ENCODE peak calls at places on chromosomes 16 and 17, in six cellular contexts. L, C, Q, S, M and U are unnamed samples.
A peak's percentile ranks its signal among the peaks of the same experiment; 100 is the strongest.

GRCh38 chr17:10162034-10162433 is 36.4 kb downstream of the GAS7 start:
- DNase-seq in L (no peak), C (no peak), Q (no peak), S (no peak), M (no peak), U (peak; percentile 47)

GRCh38 chr16:11329080-11329491 is 16.2 kb upstream of the RMI2 start:
- DNase-seq in L (peak; percentile 94), C (peak; percentile 44), Q (no peak), S (peak; percentile 60), M (no peak), U (peak; percentile 74)

GRCh38 chr17:78883090-78883532 is 19.9 kb downstream of the CEP295NL start:
- DNase-seq in L (peak; percentile 86), C (peak; percentile 75), Q (no peak), S (no peak), M (no peak), U (peak; percentile 88)

GRCh38 chr16:81629032-81629802 is 149.9 kb upstream of the PLCG2 start:
- DNase-seq in L (no peak), C (no peak), Q (no peak), S (no peak), M (no peak), U (no peak)

GRCh38 chr17:5485270-5486205 is at the start of gene DERL2:
- DNase-seq in L (peak; percentile 77), C (peak; percentile 44), Q (peak; percentile 52), S (no peak), M (peak; percentile 75), U (no peak)

GRCh38 chr16:13939821-13940220 is 19.9 kb downstream of the ERCC4 start:
- DNase-seq in L (no peak), C (peak; percentile 34), Q (no peak), S (no peak), M (no peak), U (no peak)

GRCh38 chr17:67051155-67051538 is 6.8 kb downstream of the CACNG1 start:
- DNase-seq in L (no peak), C (no peak), Q (no peak), S (no peak), M (no peak), U (no peak)

GRCh38 chr16:21235199-21235585 is 1.7 kb downstream of the ANKS4B start:
- DNase-seq in L (no peak), C (no peak), Q (no peak), S (no peak), M (no peak), U (no peak)

GRCh38 chr16:83682858-83683235 is 124.9 kb upstream of the HSBP1 start:
- DNase-seq in L (no peak), C (no peak), Q (no peak), S (no peak), M (no peak), U (peak; percentile 27)

GRCh38 chr16:85168732-85169256 is 56.5 kb upstream of the CIBAR2 start:
- DNase-seq in L (peak; percentile 61), C (peak; percentile 52), Q (peak; percentile 69), S (no peak), M (peak; percentile 74), U (no peak)

GRCh38 chr17:45848868-45849535 is 4.3 kb downstream of the SPPL2C start:
- DNase-seq in L (no peak), C (no peak), Q (no peak), S (no peak), M (no peak), U (no peak)

GRCh38 chr17:4741544-4741943 is 1.8 kb upstream of the CXCL16 start:
- DNase-seq in L (no peak), C (no peak), Q (no peak), S (no peak), M (no peak), U (no peak)

GRCh38 chr17:82374626-82375331 is 3.2 kb downstream of the UTS2R start:
- DNase-seq in L (no peak), C (no peak), Q (no peak), S (no peak), M (no peak), U (no peak)

GRCh38 chr17:21042434-21043295 is at the start of gene USP22:
- DNase-seq in L (peak; percentile 64), C (no peak), Q (peak; percentile 96), S (peak; percentile 100), M (peak; percentile 83), U (no peak)
- H2BK15ac ChIP-seq in L (peak within 1 kb of the TSS; percentile 76), C (no peak within 1 kb of the TSS), Q (peak within 1 kb of the TSS; percentile 98), S (no peak within 1 kb of the TSS), M (peak within 1 kb of the TSS; percentile 90), U (peak within 1 kb of the TSS; percentile 99)

DNA sequence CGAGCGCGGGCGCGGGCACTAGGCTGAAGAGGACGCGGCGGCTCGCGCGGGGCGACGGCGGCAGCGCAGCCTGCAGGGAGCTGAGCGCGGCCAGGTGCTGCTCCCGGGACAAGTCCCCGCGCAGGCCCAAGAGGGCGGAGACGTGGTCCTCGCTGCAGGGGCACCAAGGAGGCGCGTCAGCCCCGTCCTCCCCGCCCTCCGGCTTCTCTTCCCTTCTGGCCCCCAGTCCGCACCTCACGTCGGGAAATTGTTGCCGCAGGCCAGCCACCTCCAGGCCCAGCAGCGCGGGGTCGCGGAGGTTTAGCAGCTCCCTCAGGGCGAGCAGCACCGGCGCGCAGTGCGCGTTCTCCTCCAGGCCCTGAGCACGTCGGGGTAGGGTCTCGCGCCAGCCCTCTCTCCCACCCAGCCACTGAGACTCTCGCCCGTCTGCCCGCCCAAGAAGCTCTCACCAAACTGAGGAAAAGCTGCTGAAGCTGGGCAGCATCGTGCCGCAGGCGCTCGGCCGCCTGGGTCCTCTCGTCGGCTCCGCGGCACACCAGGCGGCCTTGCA is 765 bp upstream of the MATCAP1 start:
- DNase-seq in L (peak; percentile 36), C (no peak), Q (no peak), S (no peak), M (peak; percentile 70), U (no peak)
- H2BK15ac ChIP-seq in L (no peak overlapping the region), C (no peak overlapping the region), Q (peak overlapping the region; percentile 58), S (no peak overlapping the region), M (no peak overlapping the region), U (no peak overlapping the region)

GRCh38 chr17:62892870-62893338 is 73.1 kb upstream of the TANC2 start:
- DNase-seq in L (peak; percentile 70), C (peak; percentile 93), Q (no peak), S (peak; percentile 47), M (no peak), U (peak; percentile 95)
- H2BK15ac ChIP-seq in L (peak overlapping the region; percentile 57), C (no peak overlapping the region), Q (no peak overlapping the region), S (no peak overlapping the region), M (no peak overlapping the region), U (no peak overlapping the region)

DNA sequence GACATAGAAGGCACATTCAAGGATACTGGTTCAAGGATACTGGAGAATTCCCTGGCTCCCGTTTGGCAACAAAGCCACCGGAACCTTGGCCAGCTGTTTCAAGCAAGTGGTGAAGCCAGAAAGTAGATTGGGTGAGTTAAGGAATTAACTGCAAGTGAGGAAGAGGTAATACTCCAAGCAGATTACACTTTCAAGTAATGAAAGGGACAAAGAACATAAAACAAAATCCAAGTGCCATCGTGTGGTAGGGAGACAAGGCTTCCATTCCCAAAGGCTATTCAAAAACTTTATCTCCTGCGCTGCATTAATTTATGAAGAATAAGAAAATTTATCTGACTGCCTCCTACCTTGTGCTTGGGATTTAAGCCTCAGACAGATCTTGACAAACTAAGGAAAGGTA is 27.8 kb downstream of the XPO6 start:
- DNase-seq in L (no peak), C (no peak), Q (no peak), S (no peak), M (no peak), U (no peak)
- H2BK15ac ChIP-seq in L (no peak overlapping the region), C (no peak overlapping the region), Q (no peak overlapping the region), S (no peak overlapping the region), M (no peak overlapping the region), U (no peak overlapping the region)

DNA sequence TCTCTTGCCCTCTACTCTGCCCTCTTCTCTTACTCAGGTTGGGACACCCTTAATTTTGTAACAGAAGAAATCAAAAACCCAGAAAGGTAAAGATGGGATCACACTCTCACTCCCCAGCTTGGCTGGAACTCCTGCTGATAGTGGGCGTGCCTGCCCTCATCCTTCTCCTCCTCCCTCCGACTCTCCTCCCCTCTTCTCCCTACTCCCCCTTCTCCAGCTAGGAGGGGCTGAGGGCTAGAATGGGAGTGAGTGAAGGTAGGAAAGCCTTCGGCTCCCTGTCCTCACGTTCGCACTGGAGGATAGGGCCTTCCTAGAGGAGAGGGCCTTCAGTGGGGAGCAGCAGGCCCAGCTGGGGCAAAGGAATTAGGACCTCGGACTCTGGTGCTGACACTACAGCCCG is 20.3 kb downstream of the SLC7A6OS start:
- DNase-seq in L (no peak), C (no peak), Q (no peak), S (no peak), M (no peak), U (no peak)
- H2BK15ac ChIP-seq in L (no peak overlapping the region), C (no peak overlapping the region), Q (no peak overlapping the region), S (no peak overlapping the region), M (no peak overlapping the region), U (no peak overlapping the region)

GRCh38 chr16:67425046-67425445 is 5.9 kb upstream of the HSD11B2 start:
- DNase-seq in L (no peak), C (no peak), Q (no peak), S (no peak), M (no peak), U (no peak)

GRCh38 chr16:67426022-67426421 is 4.9 kb upstream of the HSD11B2 start:
- DNase-seq in L (no peak), C (no peak), Q (no peak), S (no peak), M (no peak), U (no peak)

GRCh38 chr16:67423634-67424575 is 7.0 kb upstream of the HSD11B2 start:
- DNase-seq in L (no peak), C (no peak), Q (no peak), S (peak; percentile 73), M (no peak), U (no peak)

GRCh38 chr16:67426950-67427349 is 4.0 kb upstream of the HSD11B2 start:
- DNase-seq in L (no peak), C (no peak), Q (no peak), S (no peak), M (no peak), U (no peak)

GRCh38 chr16:67425581-67425980 is 5.3 kb upstream of the HSD11B2 start:
- DNase-seq in L (no peak), C (no peak), Q (no peak), S (no peak), M (no peak), U (no peak)
- H2BK15ac ChIP-seq in L (no peak overlapping the region), C (no peak overlapping the region), Q (no peak overlapping the region), S (no peak overlapping the region), M (peak overlapping the region; percentile 93), U (no peak overlapping the region)

DNA sequence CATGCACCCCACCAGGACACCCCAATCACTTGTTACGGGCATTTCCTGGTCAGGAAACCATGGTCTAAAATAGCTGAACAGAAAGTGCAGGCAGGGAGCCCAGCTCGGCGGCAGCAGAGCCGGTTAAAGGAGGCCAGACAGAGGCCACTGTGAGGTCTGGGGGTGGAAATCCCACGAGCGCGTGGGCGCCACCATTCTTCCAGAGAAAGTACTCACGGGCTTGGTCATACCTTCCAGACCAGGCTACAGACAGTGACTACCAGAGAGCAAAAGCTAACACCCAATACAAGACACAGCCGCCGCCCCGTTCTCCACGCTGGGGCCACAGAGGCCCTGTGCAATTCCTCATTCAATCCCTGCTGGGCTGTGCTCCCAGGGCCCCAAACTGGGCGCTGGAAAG is 11.9 kb downstream of the CEP131 start:
- DNase-seq in L (peak; percentile 23), C (no peak), Q (no peak), S (no peak), M (no peak), U (no peak)
- H2BK15ac ChIP-seq in L (no peak overlapping the region), C (no peak overlapping the region), Q (no peak overlapping the region), S (no peak overlapping the region), M (no peak overlapping the region), U (no peak overlapping the region)